ENCODE peak calls at places on chromosomes 16 and 17, in six cellular contexts. One of them, this sample, is unnamed.

GRCh38 chr16:12002447-12003006 is 26.0 kb downstream of the SNX29 start:
- DNase-seq in AG09309: no peak
- DNase-seq in GM13977: no peak
- DNase-seq in tibial nerve: no peak
- DNase-seq in choroid plexus epithelial cell: peak; percentile 53
- DNase-seq in epithelial cell of proximal tubule: no peak
- DNase-seq in this sample: no peak

GRCh38 chr16:578870-579405 is 9.2 kb downstream of the PIGQ start:
- DNase-seq in AG09309: no peak
- DNase-seq in GM13977: peak; percentile 89
- DNase-seq in tibial nerve: peak; percentile 43
- DNase-seq in choroid plexus epithelial cell: peak; percentile 85
- DNase-seq in epithelial cell of proximal tubule: no peak
- DNase-seq in this sample: peak; percentile 81

GRCh38 chr16:6863135-6863534 is 469.5 kb upstream of the RBFOX1 start:
- DNase-seq in AG09309: no peak
- DNase-seq in GM13977: no peak
- DNase-seq in tibial nerve: no peak
- DNase-seq in choroid plexus epithelial cell: no peak
- DNase-seq in epithelial cell of proximal tubule: no peak
- DNase-seq in this sample: no peak

GRCh38 chr16:11379420-11379819 is 34.2 kb downstream of the RMI2 start:
- DNase-seq in AG09309: no peak
- DNase-seq in GM13977: peak; percentile 74
- DNase-seq in tibial nerve: no peak
- DNase-seq in choroid plexus epithelial cell: no peak
- DNase-seq in epithelial cell of proximal tubule: no peak
- DNase-seq in this sample: peak; percentile 73

GRCh38 chr16:77387075-77387474 is 47.8 kb downstream of the ADAMTS18 start:
- DNase-seq in AG09309: no peak
- DNase-seq in GM13977: no peak
- DNase-seq in tibial nerve: no peak
- DNase-seq in choroid plexus epithelial cell: no peak
- DNase-seq in epithelial cell of proximal tubule: no peak
- DNase-seq in this sample: no peak

GRCh38 chr17:41695954-41696720 is 7.5 kb downstream of the EIF1 start:
- DNase-seq in AG09309: no peak
- DNase-seq in GM13977: peak; percentile 80
- DNase-seq in tibial nerve: no peak
- DNase-seq in choroid plexus epithelial cell: peak; percentile 90
- DNase-seq in epithelial cell of proximal tubule: no peak
- DNase-seq in this sample: peak; percentile 81

GRCh38 chr17:22374741-22375140 is 682.4 kb downstream of the KCNJ18 start:
- DNase-seq in AG09309: no peak
- DNase-seq in GM13977: peak; percentile 5
- DNase-seq in tibial nerve: no peak
- DNase-seq in choroid plexus epithelial cell: no peak
- DNase-seq in epithelial cell of proximal tubule: no peak
- DNase-seq in this sample: no peak

GRCh38 chr17:9837551-9838471 is 12.1 kb downstream of the GLP2R start:
- DNase-seq in AG09309: no peak
- DNase-seq in GM13977: no peak
- DNase-seq in tibial nerve: peak; percentile 51
- DNase-seq in choroid plexus epithelial cell: peak; percentile 90
- DNase-seq in epithelial cell of proximal tubule: peak; percentile 12
- DNase-seq in this sample: no peak

GRCh38 chr16:81885976-81886586 is 107.0 kb downstream of the PLCG2 start:
- DNase-seq in AG09309: no peak
- DNase-seq in GM13977: peak; percentile 63
- DNase-seq in tibial nerve: no peak
- DNase-seq in choroid plexus epithelial cell: peak; percentile 61
- DNase-seq in epithelial cell of proximal tubule: no peak
- DNase-seq in this sample: peak; percentile 66

GRCh38 chr16:51907680-51908079 is 639.3 kb downstream of the TOX3 start:
- DNase-seq in AG09309: no peak
- DNase-seq in GM13977: no peak
- DNase-seq in tibial nerve: no peak
- DNase-seq in choroid plexus epithelial cell: peak; percentile 20
- DNase-seq in epithelial cell of proximal tubule: no peak
- DNase-seq in this sample: no peak

GRCh38 chr17:35245196-35245486 is 2.3 kb downstream of the SLFN5 start:
- DNase-seq in AG09309: peak; percentile 96
- DNase-seq in GM13977: no peak
- DNase-seq in tibial nerve: no peak
- DNase-seq in choroid plexus epithelial cell: peak; percentile 95
- DNase-seq in epithelial cell of proximal tubule: peak; percentile 69
- DNase-seq in this sample: no peak

GRCh38 chr16:65547799-65548446 is 426.1 kb upstream of the CDH11 start:
- DNase-seq in AG09309: peak; percentile 99
- DNase-seq in GM13977: no peak
- DNase-seq in tibial nerve: no peak
- DNase-seq in choroid plexus epithelial cell: peak; percentile 93
- DNase-seq in epithelial cell of proximal tubule: no peak
- DNase-seq in this sample: no peak

GRCh38 chr17:82330322-82331239 is 3.0 kb downstream of the SECTM1 start:
- DNase-seq in AG09309: no peak
- DNase-seq in GM13977: no peak
- DNase-seq in tibial nerve: no peak
- DNase-seq in choroid plexus epithelial cell: peak; percentile 44
- DNase-seq in epithelial cell of proximal tubule: no peak
- DNase-seq in this sample: no peak

GRCh38 chr16:85285681-85286065 is 173.4 kb upstream of the CIBAR2 start:
- DNase-seq in AG09309: no peak
- DNase-seq in GM13977: no peak
- DNase-seq in tibial nerve: no peak
- DNase-seq in choroid plexus epithelial cell: no peak
- DNase-seq in epithelial cell of proximal tubule: no peak
- DNase-seq in this sample: no peak

GRCh38 chr16:87562201-87562600 is 40.1 kb upstream of the JPH3 start:
- DNase-seq in AG09309: no peak
- DNase-seq in GM13977: no peak
- DNase-seq in tibial nerve: no peak
- DNase-seq in choroid plexus epithelial cell: no peak
- DNase-seq in epithelial cell of proximal tubule: no peak
- DNase-seq in this sample: no peak

GRCh38 chr17:45299311-45299710 is 17.5 kb downstream of the MAP3K14 start:
- DNase-seq in AG09309: no peak
- DNase-seq in GM13977: no peak
- DNase-seq in tibial nerve: peak; percentile 35
- DNase-seq in choroid plexus epithelial cell: no peak
- DNase-seq in epithelial cell of proximal tubule: no peak
- DNase-seq in this sample: no peak

GRCh38 chr17:82933006-82933310 is 93.1 kb upstream of the ZNF750 start:
- DNase-seq in AG09309: no peak
- DNase-seq in GM13977: no peak
- DNase-seq in tibial nerve: no peak
- DNase-seq in choroid plexus epithelial cell: no peak
- DNase-seq in epithelial cell of proximal tubule: no peak
- DNase-seq in this sample: no peak

GRCh38 chr16:19168173-19169080 is at the start of gene SYT17:
- DNase-seq in AG09309: no peak
- DNase-seq in GM13977: peak; percentile 67
- DNase-seq in tibial nerve: no peak
- DNase-seq in choroid plexus epithelial cell: no peak
- DNase-seq in epithelial cell of proximal tubule: no peak
- DNase-seq in this sample: peak; percentile 47

GRCh38 chr17:3308603-3309002 is 10.4 kb upstream of the OR3A1 start:
- DNase-seq in AG09309: no peak
- DNase-seq in GM13977: no peak
- DNase-seq in tibial nerve: no peak
- DNase-seq in choroid plexus epithelial cell: no peak
- DNase-seq in epithelial cell of proximal tubule: no peak
- DNase-seq in this sample: no peak

GRCh38 chr17:12403881-12404398 is 261.8 kb upstream of the MYOCD start:
- DNase-seq in AG09309: no peak
- DNase-seq in GM13977: no peak
- DNase-seq in tibial nerve: no peak
- DNase-seq in choroid plexus epithelial cell: no peak
- DNase-seq in epithelial cell of proximal tubule: no peak
- DNase-seq in this sample: no peak

GRCh38 chr17:46212634-46213435 is 19.6 kb upstream of the KANSL1 start:
- DNase-seq in AG09309: peak; percentile 75
- DNase-seq in GM13977: peak; percentile 72
- DNase-seq in tibial nerve: peak; percentile 87
- DNase-seq in choroid plexus epithelial cell: peak; percentile 91
- DNase-seq in epithelial cell of proximal tubule: no peak
- DNase-seq in this sample: peak; percentile 73

GRCh38 chr17:61335105-61335844 is 64.4 kb upstream of the TBX2 start:
- DNase-seq in AG09309: no peak
- DNase-seq in GM13977: no peak
- DNase-seq in tibial nerve: no peak
- DNase-seq in choroid plexus epithelial cell: peak; percentile 82
- DNase-seq in epithelial cell of proximal tubule: peak; percentile 31
- DNase-seq in this sample: no peak

GRCh38 chr17:37737971-37738370 is 6.9 kb downstream of the HNF1B start:
- DNase-seq in AG09309: no peak
- DNase-seq in GM13977: no peak
- DNase-seq in tibial nerve: no peak
- DNase-seq in choroid plexus epithelial cell: peak; percentile 57
- DNase-seq in epithelial cell of proximal tubule: no peak
- DNase-seq in this sample: no peak

GRCh38 chr17:44424828-44425463 is 35.5 kb upstream of the ITGA2B start:
- DNase-seq in AG09309: no peak
- DNase-seq in GM13977: no peak
- DNase-seq in tibial nerve: no peak
- DNase-seq in choroid plexus epithelial cell: no peak
- DNase-seq in epithelial cell of proximal tubule: no peak
- DNase-seq in this sample: no peak

GRCh38 chr16:30131869-30132475 is 9.0 kb upstream of the MAPK3 start:
- DNase-seq in AG09309: no peak
- DNase-seq in GM13977: no peak
- DNase-seq in tibial nerve: no peak
- DNase-seq in choroid plexus epithelial cell: no peak
- DNase-seq in epithelial cell of proximal tubule: no peak
- DNase-seq in this sample: no peak

GRCh38 chr16:55323637-55324490 is at the start of gene IRX6:
- DNase-seq in AG09309: peak; percentile 5
- DNase-seq in GM13977: no peak
- DNase-seq in tibial nerve: no peak
- DNase-seq in choroid plexus epithelial cell: no peak
- DNase-seq in epithelial cell of proximal tubule: no peak
- DNase-seq in this sample: no peak

GRCh38 chr17:38750312-38751121 is 2.0 kb upstream of the PSMB3 start:
- DNase-seq in AG09309: no peak
- DNase-seq in GM13977: no peak
- DNase-seq in tibial nerve: no peak
- DNase-seq in choroid plexus epithelial cell: no peak
- DNase-seq in epithelial cell of proximal tubule: peak; percentile 31
- DNase-seq in this sample: no peak

GRCh38 chr17:29117440-29117753 is 62.8 kb downstream of the MYO18A start:
- DNase-seq in AG09309: no peak
- DNase-seq in GM13977: no peak
- DNase-seq in tibial nerve: no peak
- DNase-seq in choroid plexus epithelial cell: no peak
- DNase-seq in epithelial cell of proximal tubule: no peak
- DNase-seq in this sample: no peak

GRCh38 chr17:61624951-61625350 is 33.9 kb upstream of the NACA2 start:
- DNase-seq in AG09309: no peak
- DNase-seq in GM13977: no peak
- DNase-seq in tibial nerve: no peak
- DNase-seq in choroid plexus epithelial cell: no peak
- DNase-seq in epithelial cell of proximal tubule: no peak
- DNase-seq in this sample: no peak

GRCh38 chr17:16919663-16920627 is 52.0 kb downstream of the TNFRSF13B start:
- DNase-seq in AG09309: no peak
- DNase-seq in GM13977: no peak
- DNase-seq in tibial nerve: no peak
- DNase-seq in choroid plexus epithelial cell: no peak
- DNase-seq in epithelial cell of proximal tubule: no peak
- DNase-seq in this sample: peak; percentile 16

GRCh38 chr16:48146710-48147109 is 9.1 kb downstream of the ABCC12 start:
- DNase-seq in AG09309: no peak
- DNase-seq in GM13977: no peak
- DNase-seq in tibial nerve: no peak
- DNase-seq in choroid plexus epithelial cell: no peak
- DNase-seq in epithelial cell of proximal tubule: no peak
- DNase-seq in this sample: no peak

GRCh38 chr17:77915594-77916021 is 42.9 kb upstream of the TNRC6C start:
- DNase-seq in AG09309: no peak
- DNase-seq in GM13977: no peak
- DNase-seq in tibial nerve: no peak
- DNase-seq in choroid plexus epithelial cell: no peak
- DNase-seq in epithelial cell of proximal tubule: no peak
- DNase-seq in this sample: no peak

GRCh38 chr17:77916284-77916683 is 42.2 kb upstream of the TNRC6C start:
- DNase-seq in AG09309: no peak
- DNase-seq in GM13977: no peak
- DNase-seq in tibial nerve: no peak
- DNase-seq in choroid plexus epithelial cell: no peak
- DNase-seq in epithelial cell of proximal tubule: no peak
- DNase-seq in this sample: no peak

GRCh38 chr17:77919276-77919675 is 39.2 kb upstream of the TNRC6C start:
- DNase-seq in AG09309: no peak
- DNase-seq in GM13977: no peak
- DNase-seq in tibial nerve: no peak
- DNase-seq in choroid plexus epithelial cell: no peak
- DNase-seq in epithelial cell of proximal tubule: no peak
- DNase-seq in this sample: no peak

GRCh38 chr17:77916771-77917481 is 41.6 kb upstream of the TNRC6C start:
- DNase-seq in AG09309: no peak
- DNase-seq in GM13977: no peak
- DNase-seq in tibial nerve: no peak
- DNase-seq in choroid plexus epithelial cell: no peak
- DNase-seq in epithelial cell of proximal tubule: no peak
- DNase-seq in this sample: no peak

GRCh38 chr17:77914440-77915254 is 43.9 kb upstream of the TNRC6C start:
- DNase-seq in AG09309: no peak
- DNase-seq in GM13977: no peak
- DNase-seq in tibial nerve: no peak
- DNase-seq in choroid plexus epithelial cell: peak; percentile 62
- DNase-seq in epithelial cell of proximal tubule: no peak
- DNase-seq in this sample: no peak
- TF ChIP-seq CTCF in AG09309: no peak
- TF ChIP-seq CTCF in GM13977: no peak
- TF ChIP-seq CTCF in tibial nerve: no peak
- TF ChIP-seq CTCF in choroid plexus epithelial cell: no peak
- TF ChIP-seq CTCF in epithelial cell of proximal tubule: peak; percentile 28
- TF ChIP-seq CTCF in this sample: no peak

GRCh38 chr17:74543406-74543805 is 2.5 kb downstream of the CD300C start:
- DNase-seq in AG09309: no peak
- DNase-seq in GM13977: no peak
- DNase-seq in tibial nerve: no peak
- DNase-seq in choroid plexus epithelial cell: no peak
- DNase-seq in epithelial cell of proximal tubule: no peak
- DNase-seq in this sample: no peak
- TF ChIP-seq CTCF in AG09309: no peak
- TF ChIP-seq CTCF in GM13977: no peak
- TF ChIP-seq CTCF in tibial nerve: no peak
- TF ChIP-seq CTCF in choroid plexus epithelial cell: no peak
- TF ChIP-seq CTCF in epithelial cell of proximal tubule: no peak
- TF ChIP-seq CTCF in this sample: no peak

GRCh38 chr16:21283521-21284289 is 5.6 kb upstream of the CRYM start:
- DNase-seq in AG09309: no peak
- DNase-seq in GM13977: peak; percentile 60
- DNase-seq in tibial nerve: no peak
- DNase-seq in choroid plexus epithelial cell: peak; percentile 46
- DNase-seq in epithelial cell of proximal tubule: no peak
- DNase-seq in this sample: peak; percentile 40
- TF ChIP-seq CTCF in AG09309: peak; percentile 36
- TF ChIP-seq CTCF in GM13977: peak; percentile 46
- TF ChIP-seq CTCF in tibial nerve: peak; percentile 32
- TF ChIP-seq CTCF in choroid plexus epithelial cell: peak; percentile 47
- TF ChIP-seq CTCF in epithelial cell of proximal tubule: peak; percentile 52
- TF ChIP-seq CTCF in this sample: no peak

GRCh38 chr16:15576960-15577958 is 65.7 kb downstream of the MARF1 start:
- DNase-seq in AG09309: no peak
- DNase-seq in GM13977: no peak
- DNase-seq in tibial nerve: no peak
- DNase-seq in choroid plexus epithelial cell: no peak
- DNase-seq in epithelial cell of proximal tubule: no peak
- DNase-seq in this sample: no peak
- TF ChIP-seq CTCF in AG09309: no peak
- TF ChIP-seq CTCF in GM13977: no peak
- TF ChIP-seq CTCF in tibial nerve: no peak
- TF ChIP-seq CTCF in choroid plexus epithelial cell: no peak
- TF ChIP-seq CTCF in epithelial cell of proximal tubule: no peak
- TF ChIP-seq CTCF in this sample: no peak